ENCODE peak calls at places on chromosomes 5 and 9, in four cellular contexts. T, W, D and N are unnamed samples.

GRCh38 chr5:151570512-151571269 is 20.4 kb downstream of the FAT2 start:
- DNase-seq in W (no peak), T (no peak), D (no peak), N (peak)

GRCh38 chr9:133468374-133468773 is 8.6 kb downstream of the CACFD1 start:
- DNase-seq in W (no peak), D (no peak), T (no peak), N (no peak)

GRCh38 chr9:132769895-132770774 is 99.9 kb downstream of the GTF3C4 start:
- DNase-seq in T (peak), W (peak), D (no peak), N (no peak)

GRCh38 chr5:32030686-32031478 is 143.2 kb downstream of the GOLPH3 start:
- DNase-seq in T (no peak), W (no peak), D (no peak), N (no peak)

GRCh38 chr5:154967419-154968024 is 26.6 kb downstream of the MRPL22 start:
- DNase-seq in T (peak), W (no peak), D (no peak), N (no peak)

GRCh38 chr9:123541441-123541840 is 185.4 kb downstream of the CRB2 start:
- DNase-seq in W (no peak), T (no peak), D (no peak), N (no peak)

GRCh38 chr5:116573617-116574431 is 799 bp downstream of the SEMA6A start:
- DNase-seq in W (no peak), D (no peak), T (peak), N (no peak)

GRCh38 chr9:137461663-137462395 is 2.7 kb upstream of the NSMF start:
- DNase-seq in T (peak), W (peak), D (peak), N (peak)

GRCh38 chr9:96491880-96492525 is 42.0 kb downstream of the HABP4 start:
- DNase-seq in W (no peak), D (no peak), T (no peak), N (no peak)

GRCh38 chr5:13019729-13020128 is 924.8 kb downstream of the DNAH5 start:
- DNase-seq in T (no peak), W (no peak), D (no peak), N (no peak)

GRCh38 chr9:17832812-17833211 is 253.9 kb downstream of the SH3GL2 start:
- DNase-seq in W (no peak), T (no peak), D (no peak), N (no peak)

GRCh38 chr5:164256351-164256750 is 750.9 kb downstream of the MAT2B start:
- DNase-seq in W (no peak), T (no peak), D (no peak), N (no peak)

GRCh38 chr5:99544326-99544725 is 615.5 kb upstream of the CHD1 start:
- DNase-seq in D (no peak), W (no peak), T (no peak), N (no peak)

GRCh38 chr5:116766470-116766947 is 191.9 kb upstream of the SEMA6A start:
- DNase-seq in W (peak), D (peak), T (peak), N (peak)

GRCh38 chr9:132943677-132944293 is 631 bp downstream of the TSC1 start:
- DNase-seq in T (no peak), W (peak), D (no peak), N (no peak)

GRCh38 chr5:11890777-11891176 is 13.5 kb downstream of the CTNND2 start:
- DNase-seq in T (no peak), D (no peak), W (no peak), N (no peak)

GRCh38 chr5:96844476-96844990 is 31.8 kb upstream of the ERAP2 start:
- DNase-seq in W (peak), T (no peak), D (no peak), N (no peak)

GRCh38 chr9:16516887-16517286 is 353.6 kb downstream of the BNC2 start:
- DNase-seq in T (no peak), W (no peak), D (no peak), N (no peak)

GRCh38 chr5:106006242-106006641 is 1664.5 kb downstream of the EFNA5 start:
- DNase-seq in W (no peak), D (no peak), T (no peak), N (no peak)

GRCh38 chr5:180799194-180799593 is 3.4 kb downstream of the MGAT1 start:
- DNase-seq in T (peak), D (no peak), W (no peak), N (no peak)

GRCh38 chr5:108119123-108119522 is 262.8 kb downstream of the FBXL17 start:
- DNase-seq in D (no peak), W (no peak), T (no peak), N (no peak)

GRCh38 chr9:2242778-2243395 is 227.7 kb downstream of the SMARCA2 start:
- DNase-seq in W (no peak), T (no peak), D (no peak), N (no peak)

GRCh38 chr5:90473321-90474234 is 993 bp downstream of the MBLAC2 start:
- DNase-seq in W (peak), D (peak), T (peak), N (no peak)

GRCh38 chr5:149838881-149839739 is 105.5 kb downstream of the PDE6A start:
- DNase-seq in D (no peak), T (peak), W (no peak), N (peak)

GRCh38 chr5:53343187-53343586 is 137.2 kb upstream of the FST start:
- DNase-seq in W (no peak), T (no peak), D (no peak), N (no peak)

GRCh38 chr9:35882265-35882848 is 12.2 kb upstream of the OR13J1 start:
- DNase-seq in D (peak), W (peak), T (peak), N (peak)

GRCh38 chr5:140806834-140807775 is at the start of gene PCDHA4:
- DNase-seq in T (peak), D (peak), W (no peak), N (no peak)

GRCh38 chr5:103469288-103470065 is 93.1 kb downstream of the NUDT12 start:
- DNase-seq in T (no peak), W (no peak), D (no peak), N (no peak)

GRCh38 chr5:178583279-178583678 is 6.9 kb downstream of the COL23A1 start:
- DNase-seq in W (no peak), T (no peak), D (no peak), N (no peak)

GRCh38 chr9:130682490-130683121 is 11.0 kb upstream of the EXOSC2 start:
- DNase-seq in W (peak), T (peak), D (peak), N (peak)

GRCh38 chr5:133944263-133945230 is 23.9 kb downstream of the C5orf15 start:
- DNase-seq in W (peak), D (peak), T (peak), N (peak)

GRCh38 chr5:8958602-8959001 is 587.3 kb downstream of the SEMA5A start:
- DNase-seq in T (no peak), W (no peak), D (no peak), N (no peak)

GRCh38 chr5:23840083-23840482 is 332.7 kb downstream of the PRDM9 start:
- DNase-seq in W (no peak), T (no peak), D (no peak), N (no peak)

GRCh38 chr5:75468593-75468992 is 42.8 kb downstream of the CERT1 start:
- DNase-seq in W (no peak), T (no peak), D (no peak), N (no peak)

GRCh38 chr5:158716668-158717067 is 383.0 kb downstream of the EBF1 start:
- DNase-seq in D (no peak), T (no peak), W (no peak), N (no peak)
- TF ChIP-seq REST in D (peak), T (peak), W (peak), N (peak)

GRCh38 chr5:169803077-169803981 is 166.3 kb downstream of the DOCK2 start:
- DNase-seq in T (peak), W (peak), D (peak), N (no peak)
- TF ChIP-seq REST in T (no peak), W (no peak), D (no peak), N (no peak)

DNA sequence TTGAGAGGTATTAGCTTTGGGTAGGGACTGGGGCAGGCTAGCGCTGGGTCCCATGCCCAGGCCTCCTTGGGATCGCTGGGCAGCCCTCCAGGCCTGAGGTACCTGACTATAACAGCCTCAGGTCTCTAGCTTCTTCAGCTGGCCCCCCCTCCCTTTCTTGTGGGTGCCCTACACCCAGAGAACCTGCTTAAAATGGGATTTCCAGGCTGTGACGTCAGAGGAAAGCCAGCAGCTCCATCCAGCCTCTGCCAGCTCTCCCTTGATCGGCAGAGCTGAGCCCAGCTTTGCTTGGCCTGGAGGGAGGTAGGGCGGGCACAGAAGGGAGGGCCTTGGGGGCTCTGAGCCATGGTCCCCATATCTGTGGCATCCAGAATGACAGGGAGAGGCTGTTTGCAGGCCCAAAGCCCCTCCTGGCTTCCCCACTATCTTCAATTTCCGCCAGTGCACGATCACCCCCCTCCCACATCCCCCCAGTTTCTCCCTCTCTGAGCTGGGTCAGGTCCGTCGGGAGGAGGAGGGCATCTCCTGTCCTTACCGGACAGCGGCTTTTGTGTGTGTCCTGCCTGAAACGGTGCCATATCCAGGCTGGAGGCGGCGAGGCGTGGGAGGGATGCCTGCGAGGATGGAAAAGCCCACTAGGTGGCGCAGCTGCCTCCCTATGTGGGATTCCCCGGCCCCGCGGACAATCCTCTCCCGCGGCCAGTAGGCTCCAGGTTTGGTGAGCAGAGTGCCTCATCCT is 10.8 kb downstream of the REEP2 start:
- DNase-seq in T (peak), D (peak), W (peak), N (peak)
- TF ChIP-seq REST in T (no peak), D (no peak), W (no peak), N (no peak)

GRCh38 chr5:55865831-55866230 is 14.7 kb downstream of the IL31RA start:
- DNase-seq in T (no peak), W (no peak), D (no peak), N (no peak)
- TF ChIP-seq REST in T (peak), W (peak), D (peak), N (peak)

DNA sequence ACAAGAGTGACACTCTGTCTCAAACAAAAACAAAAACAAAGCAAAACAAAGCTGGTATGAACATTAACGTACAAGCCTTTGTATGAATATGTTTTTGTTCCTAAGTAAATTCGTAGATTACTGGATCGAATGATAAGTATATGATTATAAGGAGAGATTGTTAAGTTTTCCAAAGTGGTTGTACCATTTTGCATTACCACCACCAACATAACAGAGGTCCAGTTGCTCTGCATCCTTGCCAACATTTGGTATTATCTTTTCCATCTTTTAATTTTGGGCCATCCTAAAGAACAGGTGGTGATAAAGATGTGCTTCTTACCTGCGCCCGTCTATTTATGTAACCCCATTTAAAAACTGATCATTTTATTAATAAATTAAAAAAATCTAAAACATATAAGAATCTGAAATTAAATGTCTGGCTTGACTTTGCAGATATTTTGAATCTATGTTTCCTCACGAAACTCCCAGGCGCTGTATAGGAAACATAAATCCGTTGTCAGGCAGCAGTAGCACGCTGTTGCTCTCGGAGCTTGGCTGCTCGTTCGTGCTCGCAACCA is 593 bp upstream of the NAA35 start:
- DNase-seq in D (no peak), T (peak), W (no peak), N (no peak)
- TF ChIP-seq REST in D (no peak), T (no peak), W (no peak), N (no peak)

GRCh38 chr9:37082214-37082765 is 38.1 kb upstream of the ZCCHC7 start:
- DNase-seq in W (no peak), D (no peak), T (no peak), N (no peak)

GRCh38 chr9:37085233-37085632 is 35.1 kb upstream of the ZCCHC7 start:
- DNase-seq in T (no peak), D (no peak), W (no peak), N (no peak)

GRCh38 chr9:37083654-37084053 is 36.7 kb upstream of the ZCCHC7 start:
- DNase-seq in D (no peak), W (no peak), T (no peak), N (no peak)

DNA sequence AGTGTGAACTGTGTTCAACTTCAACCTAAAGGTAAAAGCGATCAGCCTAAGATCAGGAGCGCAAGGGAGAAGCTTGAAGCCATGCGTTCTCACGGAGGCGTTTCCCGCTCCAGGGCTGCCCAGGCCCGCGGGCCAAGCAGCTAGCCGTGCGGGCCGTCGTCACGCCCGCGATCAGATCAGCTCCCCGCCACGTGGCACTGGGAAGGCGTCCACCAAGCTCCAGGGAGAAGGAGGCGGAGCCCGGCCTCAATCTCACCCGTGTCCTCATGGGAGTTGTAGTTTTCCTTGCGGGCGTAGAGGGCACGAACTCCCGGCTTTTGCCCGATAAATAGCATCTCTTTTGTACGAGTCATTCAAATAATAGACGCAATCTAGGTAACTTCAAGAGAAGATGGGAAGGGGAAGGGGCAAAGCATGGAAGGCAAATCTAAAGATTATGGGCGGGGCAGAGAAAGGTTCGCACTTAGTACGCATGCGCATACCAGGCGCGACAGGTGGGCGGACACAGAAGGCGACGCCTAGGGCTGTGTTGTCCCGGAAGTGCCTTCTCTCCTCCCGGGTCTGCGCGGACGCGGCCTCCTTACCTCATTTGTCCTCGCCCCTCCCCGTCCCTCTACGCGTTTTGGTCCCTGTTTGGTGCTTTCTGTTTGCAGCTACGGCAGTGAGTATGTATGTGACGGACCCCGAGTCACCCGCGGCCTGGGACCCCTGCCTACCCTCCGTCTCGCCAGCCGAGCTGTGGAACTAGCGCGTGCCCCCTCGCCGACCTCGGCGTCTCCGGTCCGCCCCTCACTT is 40.8 kb upstream of the ZCCHC7 start:
- DNase-seq in D (peak), W (peak), T (peak), N (peak)
- TF ChIP-seq REST in D (no peak), W (peak), T (no peak), N (no peak)

GRCh38 chr5:177004961-177005360 is 1.6 kb downstream of the UIMC1 start:
- DNase-seq in T (no peak), W (no peak), D (no peak), N (no peak)

GRCh38 chr5:177008716-177009115 is 2.1 kb upstream of the UIMC1 start:
- DNase-seq in W (no peak), D (no peak), T (no peak), N (no peak)

GRCh38 chr5:177003649-177004048 is 2.9 kb downstream of the UIMC1 start:
- DNase-seq in T (no peak), D (no peak), W (no peak), N (no peak)

GRCh38 chr5:177005619-177006264 is 837 bp downstream of the UIMC1 start:
- DNase-seq in W (peak), D (peak), T (peak), N (peak)

GRCh38 chr5:177006265-177006972 is at the start of gene UIMC1:
- DNase-seq in W (peak), D (peak), T (peak), N (peak)
- TF ChIP-seq REST in W (no peak), D (no peak), T (no peak), N (no peak)

GRCh38 chr5:36323926-36324781 is 22.5 kb upstream of the RANBP3L start:
- DNase-seq in T (no peak), W (no peak), D (no peak), N (no peak)
- TF ChIP-seq REST in T (no peak), W (no peak), D (no peak), N (no peak)